ENCODE peak calls at places on chromosomes 6 and 20, in seven cellular contexts. W is A549, S is left lung, E is heart right ventricle, C is lung, A is Peyer's patch, N is right cardiac atrium. K is an unnamed sample.

GRCh38 chr6:154615483-154616025 is 105.1 kb upstream of the CNKSR3 start:
- DNase-seq in W (peak; percentile 87), S (peak; percentile 72), E (peak; percentile 61), C (peak; percentile 58), A (peak; percentile 88), N (peak; percentile 81), K (no peak)

GRCh38 chr6:157535354-157536217 is 154.6 kb downstream of the ZDHHC14 start:
- DNase-seq in W (peak; percentile 7), S (no peak), E (no peak), C (no peak), A (no peak), N (no peak), K (no peak)

GRCh38 chr6:36349240-36349639 is 12.6 kb upstream of the BNIP5 start:
- DNase-seq in W (no peak), S (peak; percentile 25), E (no peak), C (no peak), A (peak; percentile 82), N (no peak), K (no peak)

GRCh38 chr20:40251284-40251932 is 437.6 kb downstream of the MAFB start:
- DNase-seq in W (peak; percentile 23), S (no peak), E (no peak), C (no peak), A (no peak), N (no peak), K (no peak)

GRCh38 chr20:40628877-40629276 is 60.2 kb downstream of the MAFB start:
- DNase-seq in W (no peak), S (no peak), E (no peak), C (peak; percentile 16), A (no peak), N (no peak), K (no peak)

GRCh38 chr6:41734666-41735426 is 562 bp downstream of the TFEB start:
- DNase-seq in W (peak; percentile 80), S (peak; percentile 86), E (peak; percentile 90), C (peak; percentile 80), A (peak; percentile 86), N (peak; percentile 85), K (peak; percentile 44)

GRCh38 chr6:152293404-152293803 is 343.8 kb downstream of the SYNE1 start:
- DNase-seq in W (no peak), S (no peak), E (peak; percentile 58), C (no peak), A (no peak), N (peak; percentile 33), K (no peak)

GRCh38 chr20:17680836-17681740 is 954 bp downstream of the RRBP1 start:
- DNase-seq in W (peak; percentile 80), S (peak; percentile 86), E (peak; percentile 87), C (peak; percentile 84), A (peak; percentile 92), N (peak; percentile 90), K (peak; percentile 12)

GRCh38 chr6:22873531-22874136 is 304.3 kb downstream of the HDGFL1 start:
- DNase-seq in W (no peak), S (no peak), E (peak; percentile 23), C (no peak), A (no peak), N (no peak), K (no peak)

GRCh38 chr6:146898069-146898887 is 299.5 kb downstream of the ADGB start:
- DNase-seq in W (no peak), S (no peak), E (no peak), C (no peak), A (no peak), N (no peak), K (no peak)

GRCh38 chr20:31788578-31788977 is 30.6 kb upstream of the MYLK2 start:
- DNase-seq in W (peak; percentile 20), S (no peak), E (no peak), C (no peak), A (no peak), N (no peak), K (no peak)

GRCh38 chr20:51354769-51355319 is 187.7 kb downstream of the NFATC2 start:
- DNase-seq in W (peak; percentile 45), S (no peak), E (no peak), C (no peak), A (no peak), N (no peak), K (no peak)

GRCh38 chr6:93416575-93417420 is 2.6 kb downstream of the EPHA7 start:
- DNase-seq in W (peak; percentile 37), S (no peak), E (peak; percentile 13), C (no peak), A (peak; percentile 50), N (peak; percentile 33), K (no peak)

GRCh38 chr6:46130665-46131064 is 876 bp downstream of the ENPP4 start:
- DNase-seq in W (no peak), S (no peak), E (no peak), C (no peak), A (no peak), N (no peak), K (no peak)

GRCh38 chr6:149856256-149856994 is 7.7 kb downstream of the LRP11 start:
- DNase-seq in W (no peak), S (no peak), E (no peak), C (no peak), A (no peak), N (no peak), K (no peak)

GRCh38 chr6:157974967-157975366 is 6.7 kb upstream of the SYNJ2 start:
- DNase-seq in W (no peak), S (no peak), E (no peak), C (no peak), A (no peak), N (no peak), K (no peak)

GRCh38 chr20:25019381-25020155 is 27.0 kb upstream of the APMAP start:
- DNase-seq in W (no peak), S (peak; percentile 34), E (no peak), C (no peak), A (peak; percentile 4), N (no peak), K (no peak)

GRCh38 chr6:77740380-77740779 is 87.5 kb downstream of the MEI4 start:
- DNase-seq in W (peak; percentile 22), S (no peak), E (no peak), C (no peak), A (no peak), N (no peak), K (no peak)

GRCh38 chr6:158211273-158212055 is 43.3 kb downstream of the GTF2H5 start:
- DNase-seq in W (no peak), S (no peak), E (no peak), C (no peak), A (no peak), N (no peak), K (no peak)

GRCh38 chr20:52209154-52209571 is 17.6 kb upstream of the ZFP64 start:
- DNase-seq in W (no peak), S (no peak), E (no peak), C (no peak), A (no peak), N (no peak), K (no peak)

GRCh38 chr20:64119301-64119680 is 11.9 kb upstream of the NPBWR2 start:
- DNase-seq in W (peak; percentile 48), S (peak; percentile 30), E (no peak), C (no peak), A (no peak), N (no peak), K (no peak)

GRCh38 chr6:158487495-158487894 is 72.4 kb upstream of the TMEM181 start:
- DNase-seq in W (no peak), S (no peak), E (no peak), C (no peak), A (no peak), N (no peak), K (no peak)

GRCh38 chr6:85096976-85097375 is 332.6 kb upstream of the TBX18 start:
- DNase-seq in W (no peak), S (no peak), E (no peak), C (no peak), A (no peak), N (no peak), K (no peak)

GRCh38 chr6:167866642-167867041 is 39.9 kb downstream of the AFDN start:
- DNase-seq in W (no peak), S (no peak), E (no peak), C (no peak), A (no peak), N (no peak), K (no peak)
- H3K27ac ChIP-seq in W (no peak overlapping the region), S (no peak overlapping the region), E (no peak overlapping the region), C (no peak overlapping the region), A (no peak overlapping the region), N (no peak overlapping the region), K (no peak overlapping the region)

GRCh38 chr20:59800309-59800708 is 133.1 kb downstream of the SYCP2 start:
- DNase-seq in W (no peak), S (no peak), E (no peak), C (no peak), A (no peak), N (no peak), K (no peak)

GRCh38 chr20:59802018-59802417 is 131.4 kb downstream of the SYCP2 start:
- DNase-seq in W (no peak), S (no peak), E (no peak), C (peak; percentile 5), A (no peak), N (no peak), K (no peak)

GRCh38 chr20:59804347-59804746 is 129.1 kb downstream of the SYCP2 start:
- DNase-seq in W (no peak), S (no peak), E (no peak), C (peak; percentile 10), A (no peak), N (no peak), K (no peak)

GRCh38 chr20:59805266-59805665 is 128.2 kb downstream of the SYCP2 start:
- DNase-seq in W (no peak), S (no peak), E (no peak), C (peak; percentile 15), A (peak; percentile 27), N (no peak), K (no peak)

GRCh38 chr20:59802471-59803221 is 130.8 kb downstream of the SYCP2 start:
- DNase-seq in W (no peak), S (no peak), E (no peak), C (peak; percentile 24), A (peak; percentile 32), N (no peak), K (no peak)
- H3K27ac ChIP-seq in W (no peak overlapping the region), S (no peak overlapping the region), E (no peak overlapping the region), C (no peak overlapping the region), A (no peak overlapping the region), N (no peak overlapping the region), K (peak overlapping the region; percentile 65)

DNA sequence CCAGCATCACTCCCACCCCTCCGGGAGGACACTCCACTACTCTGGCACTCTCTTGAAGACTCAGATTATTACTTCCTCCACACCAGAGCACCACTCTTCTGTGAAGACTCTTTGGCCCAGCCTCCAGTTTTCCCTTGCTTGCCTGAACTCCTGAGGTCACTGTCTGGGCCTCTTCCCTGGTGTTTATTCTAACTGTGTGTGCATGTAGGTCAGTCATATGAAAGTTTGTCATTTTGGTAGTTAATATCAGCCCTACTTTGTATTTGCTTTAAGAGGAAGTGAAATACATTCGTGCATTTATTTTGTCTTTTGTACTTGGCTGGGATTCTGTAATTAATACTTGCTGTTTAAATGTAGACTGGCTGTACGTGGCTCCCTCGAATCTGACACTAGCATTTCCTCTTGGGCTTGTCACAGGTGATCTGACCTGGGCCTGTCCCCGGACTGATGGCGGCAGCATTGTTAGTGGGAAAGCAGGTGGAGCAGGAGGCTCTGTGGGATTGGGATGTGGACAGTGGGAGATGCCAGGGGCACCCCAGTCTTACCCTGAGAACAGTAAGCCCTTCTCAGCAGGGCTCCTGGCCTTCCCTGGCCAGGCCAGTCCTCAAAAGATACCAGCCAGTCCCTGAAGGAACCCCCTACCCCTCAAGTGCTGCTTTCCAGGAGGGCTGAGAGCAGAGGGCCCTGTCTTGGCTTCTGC is 350.5 kb downstream of the CDC5L start:
- DNase-seq in W (no peak), S (no peak), E (no peak), C (no peak), A (no peak), N (no peak), K (no peak)
- H3K27ac ChIP-seq in W (no peak overlapping the region), S (no peak overlapping the region), E (no peak overlapping the region), C (no peak overlapping the region), A (no peak overlapping the region), N (no peak overlapping the region), K (no peak overlapping the region)

GRCh38 chr20:43691928-43692524 is 25.1 kb downstream of the MYBL2 start:
- DNase-seq in W (peak; percentile 61), S (no peak), E (no peak), C (no peak), A (peak; percentile 77), N (peak; percentile 27), K (no peak)
- H3K27ac ChIP-seq in W (no peak overlapping the region), S (no peak overlapping the region), E (no peak overlapping the region), C (no peak overlapping the region), A (no peak overlapping the region), N (no peak overlapping the region), K (no peak overlapping the region)

K was measured in caudate nucleus.